ENCODE peak calls at places on chromosomes 16 and 17, in eight cellular contexts. I is progenitor cell of endocrine pancreas; Q is occipital lobe; D is kidney glomerular epithelial cell; T is HuH-7; Y is stimulated activated effector memory CD8-positive, alpha-beta T cell treated with anti-CD3 and anti-CD28 coated beads, Interleukin-12 subunit alpha, Interleukin-12 subunit beta, amount 100 ng/mL, for 72 hours; F is HFFc6; C is cardiac fibroblast. J is an unnamed sample.

GRCh38 chr16:12057276-12057675 is 80.7 kb downstream of the SNX29 start:
- DNase-seq in F (peak), C (peak), D (no peak), T (no peak), Y (no peak), I (no peak), Q (no peak), J (peak)

GRCh38 chr17:792277-792676 is 10.1 kb downstream of the MRM3 start:
- DNase-seq in D (no peak), I (no peak), F (no peak), C (no peak), T (no peak), Y (no peak), Q (no peak), J (no peak)

GRCh38 chr16:4419402-4419801 is 3.0 kb upstream of the CORO7 start:
- DNase-seq in T (no peak), Q (no peak), D (no peak), Y (no peak), F (no peak), C (no peak), I (no peak), J (no peak)

GRCh38 chr16:73912850-73913249 is 383.8 kb upstream of the PSMD7 start:
- DNase-seq in F (no peak), C (no peak), Y (no peak), I (no peak), D (no peak), Q (no peak), T (no peak), J (no peak)

GRCh38 chr16:89890886-89891657 is 17.7 kb downstream of the TCF25 start:
- DNase-seq in F (no peak), Q (no peak), C (peak), T (no peak), D (no peak), I (no peak), Y (no peak), J (no peak)

GRCh38 chr17:37848690-37849616 is 75.3 kb upstream of the TBC1D3K start:
- DNase-seq in Q (no peak), Y (no peak), I (no peak), T (no peak), C (peak), F (peak), D (peak), J (no peak)

GRCh38 chr17:43840814-43841213 is 6.2 kb upstream of the CD300LG start:
- DNase-seq in D (peak), I (no peak), F (no peak), T (peak), C (peak), Y (no peak), Q (no peak), J (no peak)

GRCh38 chr17:48336986-48337385 is 93.0 kb downstream of the SKAP1 start:
- DNase-seq in C (no peak), Y (no peak), D (no peak), I (no peak), T (no peak), Q (no peak), F (no peak), J (no peak)

GRCh38 chr16:67514382-67514828 is 14.2 kb upstream of the RIPOR1 start:
- DNase-seq in Q (no peak), F (peak), D (peak), I (peak), T (peak), Y (peak), C (peak), J (peak)

GRCh38 chr16:89375021-89375420 is 115.3 kb downstream of the ANKRD11 start:
- DNase-seq in T (no peak), F (no peak), Q (no peak), C (no peak), D (no peak), I (no peak), Y (no peak), J (peak)

GRCh38 chr17:40295471-40296457 is 8.1 kb downstream of the CDC6 start:
- DNase-seq in T (no peak), D (no peak), I (no peak), C (no peak), Y (no peak), Q (no peak), F (no peak), J (no peak)

GRCh38 chr17:4703330-4703691 is 626 bp downstream of the PELP1 start:
- DNase-seq in Y (no peak), I (no peak), Q (no peak), C (no peak), D (no peak), F (no peak), T (no peak), J (no peak)

GRCh38 chr17:61221597-61222471 is 177.8 kb upstream of the TBX2 start:
- DNase-seq in C (no peak), D (no peak), T (no peak), I (no peak), F (no peak), Q (no peak), Y (no peak), J (no peak)

GRCh38 chr16:66485361-66485760 is 58.3 kb downstream of the BEAN1 start:
- DNase-seq in T (no peak), C (no peak), Y (no peak), D (no peak), I (no peak), Q (no peak), F (no peak), J (no peak)

GRCh38 chr17:56983380-56983779 is 5.4 kb downstream of the SCPEP1 start:
- DNase-seq in I (no peak), Q (no peak), F (no peak), D (no peak), T (no peak), Y (no peak), C (no peak), J (no peak)

GRCh38 chr17:40870136-40870535 is 3.1 kb upstream of the KRT12 start:
- DNase-seq in F (no peak), Q (no peak), T (no peak), Y (no peak), D (no peak), I (no peak), C (no peak), J (no peak)

GRCh38 chr16:86048221-86048620 is 149.3 kb downstream of the IRF8 start:
- DNase-seq in T (no peak), I (no peak), F (no peak), C (no peak), D (no peak), Q (no peak), Y (no peak), J (no peak)

GRCh38 chr16:87723224-87723619 is 42.6 kb downstream of the KLHDC4 start:
- DNase-seq in F (peak), C (peak), Y (no peak), D (peak), T (no peak), Q (peak), I (no peak), J (peak)

GRCh38 chr17:39016193-39017153 is 49.3 kb upstream of the FBXO47 start:
- DNase-seq in T (no peak), F (no peak), D (no peak), Q (no peak), C (peak), I (no peak), Y (no peak), J (no peak)

GRCh38 chr17:78563189-78564145 is 13.7 kb downstream of the DNAH17 start:
- DNase-seq in Q (no peak), D (no peak), F (no peak), Y (no peak), I (no peak), T (no peak), C (peak), J (no peak)

GRCh38 chr17:2899911-2900310 is 103.7 kb downstream of the RAP1GAP2 start:
- DNase-seq in F (no peak), C (no peak), Q (no peak), Y (no peak), I (peak), T (peak), D (peak), J (peak)

GRCh38 chr17:2181206-2181983 is 122.2 kb downstream of the SMG6 start:
- DNase-seq in I (no peak), Y (no peak), C (peak), Q (peak), F (peak), D (peak), T (no peak), J (no peak)

GRCh38 chr17:64993867-64994266 is 62.7 kb downstream of the GNA13 start:
- DNase-seq in D (no peak), F (no peak), T (no peak), Q (no peak), C (no peak), Y (no peak), I (no peak), J (no peak)

GRCh38 chr16:53754938-53755910 is 51.3 kb downstream of the FTO start:
- DNase-seq in I (no peak), Q (no peak), F (no peak), Y (no peak), D (peak), T (no peak), C (peak), J (no peak)

GRCh38 chr16:28310796-28311195 is 18.5 kb downstream of the SBK1 start:
- DNase-seq in F (no peak), I (no peak), Y (no peak), Q (no peak), D (no peak), C (no peak), T (no peak), J (no peak)

GRCh38 chr17:9205520-9206159 is 184.3 kb downstream of the NTN1 start:
- DNase-seq in T (no peak), Q (no peak), D (no peak), I (no peak), C (no peak), F (no peak), Y (no peak), J (no peak)

GRCh38 chr17:58348038-58348437 is 4.0 kb downstream of the SUPT4H1 start:
- DNase-seq in C (no peak), I (no peak), F (no peak), T (no peak), Q (no peak), Y (no peak), D (no peak), J (no peak)

GRCh38 chr16:49625311-49626035 is 230.4 kb downstream of the ZNF423 start:
- DNase-seq in Y (no peak), Q (no peak), I (no peak), C (no peak), D (no peak), F (no peak), T (no peak), J (no peak)

GRCh38 chr17:12402963-12403622 is 262.6 kb upstream of the MYOCD start:
- DNase-seq in D (peak), C (peak), Y (no peak), T (no peak), F (peak), I (no peak), Q (no peak), J (no peak)

GRCh38 chr16:50309527-50310307 is 43.4 kb downstream of the ADCY7 start:
- DNase-seq in F (no peak), I (no peak), D (no peak), Y (no peak), Q (no peak), C (no peak), T (no peak), J (no peak)

GRCh38 chr17:11285946-11286345 is 44.9 kb downstream of the SHISA6 start:
- DNase-seq in Q (no peak), F (no peak), Y (no peak), C (no peak), I (no peak), D (no peak), T (no peak), J (no peak)

GRCh38 chr17:2856727-2857126 is 60.5 kb downstream of the RAP1GAP2 start:
- DNase-seq in D (no peak), Q (no peak), F (no peak), I (no peak), T (no peak), C (no peak), Y (no peak), J (no peak)

GRCh38 chr16:72910875-72911274 is 137.1 kb downstream of the ZFHX3 start:
- DNase-seq in F (no peak), I (no peak), D (no peak), Q (no peak), Y (no peak), C (no peak), T (no peak), J (no peak)

GRCh38 chr17:419073-419735 is 66.6 kb upstream of the RPH3AL start:
- DNase-seq in C (no peak), I (no peak), D (no peak), Y (no peak), F (no peak), T (peak), Q (no peak), J (no peak)

GRCh38 chr17:40490289-40490853 is 11.1 kb downstream of the TNS4 start:
- DNase-seq in C (peak), F (no peak), T (no peak), Q (peak), Y (no peak), I (no peak), D (peak), J (peak)

GRCh38 chr16:54241525-54241924 is 45.1 kb downstream of the IRX3 start:
- DNase-seq in I (no peak), D (no peak), Q (no peak), F (no peak), T (no peak), C (no peak), Y (no peak), J (no peak)

GRCh38 chr17:1979182-1979980 is 45.8 kb downstream of the RTN4RL1 start:
- DNase-seq in Q (no peak), T (no peak), Y (no peak), I (no peak), F (no peak), C (no peak), D (peak), J (no peak)

GRCh38 chr17:43943769-43944418 is 1.6 kb upstream of the PPY start:
- DNase-seq in Y (peak), T (peak), I (peak), Q (peak), F (peak), C (peak), D (peak), J (peak)

J was measured in NCI-H526.